ENCODE peak calls at places on chromosomes 7 and 10, in four cellular contexts. H is hepatocyte, F is GM23248, Q is mammary epithelial cell. O is an unnamed sample.

GRCh38 chr10:110859206-110859946 is 12.4 kb upstream of the PDCD4 start:
- DNase-seq in H (no peak), F (peak), Q (no peak), O (no peak)

GRCh38 chr7:110853263-110853662 is 237.7 kb upstream of the LRRN3 start:
- DNase-seq in Q (no peak), F (no peak), H (no peak), O (no peak)

GRCh38 chr7:2830609-2831376 is 13.3 kb downstream of the GNA12 start:
- DNase-seq in F (no peak), H (no peak), Q (no peak), O (no peak)

GRCh38 chr7:13240349-13240748 is 552.9 kb downstream of the ARL4A start:
- DNase-seq in F (peak), H (peak), Q (peak), O (no peak)

GRCh38 chr7:43652364-43652763 is 69.5 kb downstream of the STK17A start:
- DNase-seq in Q (no peak), F (no peak), H (no peak), O (no peak)

GRCh38 chr7:120055300-120055699 is 217.7 kb upstream of the KCND2 start:
- DNase-seq in H (no peak), Q (peak), F (peak), O (no peak)

GRCh38 chr7:130349911-130350782 is 5.5 kb downstream of the CPA5 start:
- DNase-seq in H (no peak), F (no peak), Q (peak), O (no peak)

GRCh38 chr10:21314234-21314633 is 211.2 kb downstream of the SKIDA1 start:
- DNase-seq in H (no peak), Q (no peak), F (no peak), O (no peak)

GRCh38 chr10:126122856-126123255 is 226.5 kb downstream of the FANK1 start:
- DNase-seq in H (no peak), F (no peak), Q (no peak), O (no peak)

GRCh38 chr7:128833148-128833938 is 3.1 kb downstream of the FLNC start:
- DNase-seq in H (peak), F (peak), Q (peak), O (no peak)

GRCh38 chr7:158856883-158857668 is 718 bp downstream of the DYNC2I1 start:
- DNase-seq in Q (no peak), F (no peak), H (no peak), O (no peak)

GRCh38 chr10:1560535-1561192 is 176.7 kb downstream of the ADARB2 start:
- DNase-seq in Q (no peak), H (no peak), F (no peak), O (no peak)

GRCh38 chr10:3525832-3526449 is 259.1 kb downstream of the KLF6 start:
- DNase-seq in H (peak), F (peak), Q (peak), O (peak)

GRCh38 chr10:48898426-48898825 is 41.2 kb downstream of the LRRC18 start:
- DNase-seq in H (no peak), Q (no peak), F (no peak), O (no peak)

GRCh38 chr10:124827474-124827873 is 25.9 kb downstream of the ABRAXAS2 start:
- DNase-seq in H (peak), F (peak), Q (no peak), O (no peak)

GRCh38 chr10:3265081-3265480 is 92.5 kb upstream of the PITRM1 start:
- DNase-seq in H (no peak), F (no peak), Q (no peak), O (no peak)

GRCh38 chr10:24866615-24867583 is 85.5 kb downstream of the PRTFDC1 start:
- DNase-seq in Q (peak), H (no peak), F (peak), O (no peak)

GRCh38 chr10:6020806-6021205 is 41.4 kb downstream of the IL2RA start:
- DNase-seq in H (no peak), Q (no peak), F (no peak), O (no peak)

GRCh38 chr10:45454859-45455258 is 80.8 kb downstream of the ALOX5 start:
- DNase-seq in H (no peak), Q (no peak), F (no peak), O (no peak)

GRCh38 chr10:70678757-70679489 is 6.6 kb downstream of the ADAMTS14 start:
- DNase-seq in F (peak), H (no peak), Q (no peak), O (no peak)

GRCh38 chr7:34138483-34138882 is 233.1 kb downstream of the BMPER start:
- DNase-seq in H (no peak), Q (no peak), F (no peak), O (no peak)

GRCh38 chr10:112875474-112876267 is 74.4 kb upstream of the TCF7L2 start:
- DNase-seq in F (peak), H (peak), Q (peak), O (no peak)

GRCh38 chr7:15504376-15504775 is 57.4 kb downstream of the AGMO start:
- DNase-seq in Q (no peak), H (no peak), F (no peak), O (no peak)

GRCh38 chr7:34075976-34076375 is 170.6 kb downstream of the BMPER start:
- DNase-seq in Q (no peak), H (no peak), F (peak), O (no peak)

GRCh38 chr10:46020871-46021553 is 9.4 kb downstream of the NCOA4 start:
- DNase-seq in F (peak), Q (peak), H (no peak), O (no peak)

GRCh38 chr7:157772486-157773130 is 435.8 kb downstream of the DNAJB6 start:
- DNase-seq in Q (no peak), F (no peak), H (no peak), O (no peak)

GRCh38 chr10:130026670-130027456 is 62.8 kb upstream of the EBF3 start:
- DNase-seq in Q (no peak), F (no peak), H (no peak), O (no peak)

DNA sequence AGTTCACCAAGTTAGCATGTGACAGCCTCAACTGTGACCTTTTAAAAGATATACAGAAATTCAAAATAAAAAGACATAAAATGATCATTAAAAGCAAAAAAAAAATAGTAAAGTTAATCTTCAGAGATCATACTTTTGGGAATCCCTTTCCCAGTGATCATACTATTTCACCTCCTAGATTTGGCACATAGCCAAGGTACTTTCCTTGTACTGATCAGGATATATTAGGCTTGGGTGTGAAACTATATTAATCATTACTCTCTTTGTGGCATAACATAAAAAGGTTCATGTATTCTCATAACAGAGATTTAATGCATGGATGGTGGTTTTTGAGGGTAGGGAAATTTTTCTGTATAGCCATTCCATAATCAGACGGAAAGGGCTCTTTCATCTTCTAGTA is 109.6 kb upstream of the ZWINT start:
- DNase-seq in Q (no peak), F (no peak), H (no peak), O (no peak)
- H3K4me3 ChIP-seq in Q (no peak), F (no peak), H (no peak), O (no peak)

GRCh38 chr7:155811560-155811894 is 736 bp downstream of the SHH start:
- DNase-seq in Q (no peak), F (no peak), H (peak), O (no peak)
- TF ChIP-seq EZH2 in Q (no peak), F (no peak), H (no peak), O (no peak)

DNA sequence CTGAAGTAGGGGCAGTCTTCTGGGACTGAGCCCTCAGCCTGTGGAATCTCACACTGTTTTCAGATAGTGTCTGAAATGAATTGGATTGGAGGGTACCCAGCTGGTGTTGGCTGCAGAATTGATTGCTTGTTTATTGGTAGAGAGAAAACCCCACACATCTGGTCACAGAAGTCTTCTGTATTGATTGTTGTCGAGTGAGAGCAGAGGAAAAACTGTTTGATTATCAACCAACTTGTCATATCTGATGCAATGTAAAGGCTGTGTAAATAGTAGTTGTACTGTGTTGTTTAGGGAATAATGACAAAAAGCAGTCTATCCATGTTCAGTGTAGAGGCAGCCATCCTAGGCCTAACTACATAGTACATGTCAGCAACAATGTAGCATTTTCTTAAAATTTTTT is 4.9 kb downstream of the CRCP start:
- DNase-seq in F (no peak), H (no peak), Q (no peak), O (no peak)
- H3K4me3 ChIP-seq in F (no peak), H (no peak), Q (no peak), O (no peak)

GRCh38 chr10:118595598-118596425 is at the start of gene PRLHR:
- DNase-seq in F (peak), Q (no peak), H (peak), O (no peak)
- TF ChIP-seq EZH2 in F (peak), Q (peak), H (no peak), O (peak)

DNA sequence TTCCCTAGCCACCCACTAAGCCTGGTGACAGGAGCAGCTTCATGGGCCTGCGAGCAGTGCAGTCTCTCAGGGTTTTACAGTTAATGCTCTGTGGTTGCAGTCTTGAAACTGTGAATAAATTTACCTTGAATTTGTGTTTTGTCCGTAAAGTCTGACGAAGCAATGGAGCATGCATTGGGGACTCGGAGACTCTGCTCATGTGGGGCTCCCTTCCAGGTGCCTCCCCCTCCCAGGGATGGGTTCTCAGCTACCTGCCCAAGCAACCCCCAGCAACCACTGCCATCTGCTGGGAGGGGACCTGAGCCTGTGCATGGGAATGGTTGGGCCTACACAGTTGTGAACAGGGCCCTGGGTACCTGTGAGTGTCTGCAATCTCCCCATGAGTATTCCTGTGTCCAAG is 36.3 kb upstream of the IKZF1 start:
- DNase-seq in H (no peak), F (no peak), Q (no peak), O (no peak)
- H3K4me3 ChIP-seq in H (no peak), F (no peak), Q (no peak), O (no peak)

GRCh38 chr7:30634634-30635201 is 40.0 kb downstream of the GARS1 start:
- DNase-seq in F (no peak), H (no peak), Q (no peak), O (no peak)
- TF ChIP-seq EZH2 in F (no peak), H (no peak), Q (no peak), O (no peak)

GRCh38 chr10:87706731-87707130 is 47.1 kb downstream of the PAPSS2 start:
- DNase-seq in Q (no peak), H (no peak), F (no peak), O (no peak)
- H3K4me3 ChIP-seq in Q (no peak), H (no peak), F (no peak), O (no peak)